ENCODE peak calls at places on chromosomes 3 and 15, in ten cellular contexts. C is neuronal stem cell; D is PC-9; G is uterus; E is heart right ventricle; S is fibroblast of lung; W is activated CD4-positive, alpha-beta T cell treated with anti-CD3 and anti-CD28 coated beads, Interleukin-2, amount 10 ng/mL, durations not matched to agents 7 days and 5 days; N is tibial nerve; M is SHP77; K is GM12892. P is an unnamed sample.

GRCh38 chr3:36991147-36991546 is 1.8 kb downstream of the EPM2AIP1 start:
- DNase-seq in C (no peak), D (no peak), G (no peak), E (no peak), S (no peak), W (no peak), N (no peak), M (no peak), K (no peak), P (no peak)

GRCh38 chr15:71666723-71667122 is 143.6 kb upstream of the NR2E3 start:
- DNase-seq in C (no peak), D (no peak), G (no peak), E (no peak), S (no peak), W (no peak), N (no peak), M (no peak), K (no peak), P (no peak)

GRCh38 chr15:41970456-41970855 is 1.9 kb downstream of the EHD4 start:
- DNase-seq in C (no peak), D (no peak), G (no peak), E (no peak), S (no peak), W (no peak), N (no peak), M (no peak), K (no peak), P (peak; percentile 15)

GRCh38 chr3:65595997-65596300 is 442.8 kb downstream of the MAGI1 start:
- DNase-seq in C (no peak), D (no peak), G (no peak), E (no peak), S (no peak), W (no peak), N (no peak), M (no peak), K (no peak), P (no peak)

GRCh38 chr3:18766971-18767370 is 341.8 kb upstream of the SATB1 start:
- DNase-seq in C (no peak), D (no peak), G (no peak), E (no peak), S (no peak), W (no peak), N (no peak), M (no peak), K (no peak), P (no peak)

GRCh38 chr3:179666436-179667035 is 13.7 kb downstream of the USP13 start:
- DNase-seq in C (no peak), D (no peak), G (no peak), E (peak; percentile 73), S (peak; percentile 33), W (no peak), N (no peak), M (no peak), K (no peak), P (peak; percentile 68)

GRCh38 chr3:111725706-111726105 is 130.6 kb upstream of the ZBED2 start:
- DNase-seq in C (no peak), D (no peak), G (no peak), E (no peak), S (peak; percentile 79), W (no peak), N (no peak), M (no peak), K (no peak), P (no peak)

GRCh38 chr3:64248247-64248646 is 23.0 kb upstream of the PRICKLE2 start:
- DNase-seq in C (no peak), D (no peak), G (no peak), E (no peak), S (no peak), W (no peak), N (no peak), M (no peak), K (no peak), P (no peak)

GRCh38 chr3:123373535-123373987 is 75.3 kb downstream of the ADCY5 start:
- DNase-seq in C (no peak), D (no peak), G (no peak), E (peak; percentile 78), S (no peak), W (no peak), N (no peak), M (no peak), K (no peak), P (peak; percentile 53)

GRCh38 chr15:85800460-85801123 is 5.9 kb upstream of the KLHL25 start:
- DNase-seq in C (no peak), D (peak; percentile 81), G (no peak), E (peak; percentile 70), S (peak; percentile 66), W (no peak), N (no peak), M (peak; percentile 89), K (no peak), P (no peak)

GRCh38 chr3:64291956-64292355 is 66.7 kb upstream of the PRICKLE2 start:
- DNase-seq in C (no peak), D (no peak), G (peak; percentile 60), E (no peak), S (peak; percentile 76), W (no peak), N (peak; percentile 32), M (no peak), K (no peak), P (peak; percentile 35)

GRCh38 chr3:139327861-139328260 is 16.0 kb upstream of the MRPS22 start:
- DNase-seq in C (no peak), D (no peak), G (no peak), E (no peak), S (no peak), W (peak; percentile 11), N (no peak), M (no peak), K (no peak), P (no peak)

GRCh38 chr15:40511093-40511471 is 40.3 kb downstream of the CHST14 start:
- DNase-seq in C (no peak), D (no peak), G (no peak), E (no peak), S (no peak), W (no peak), N (no peak), M (no peak), K (no peak), P (no peak)

GRCh38 chr3:77372018-77372417 is 332.1 kb downstream of the ROBO2 start:
- DNase-seq in C (no peak), D (no peak), G (no peak), E (no peak), S (no peak), W (no peak), N (no peak), M (no peak), K (no peak), P (no peak)

GRCh38 chr15:91737419-91737818 is 116.1 kb upstream of the SLCO3A1 start:
- DNase-seq in C (no peak), D (no peak), G (no peak), E (no peak), S (no peak), W (no peak), N (no peak), M (no peak), K (no peak), P (no peak)

GRCh38 chr3:59551834-59552233 is 502.0 kb upstream of the CFAP20DC start:
- DNase-seq in C (no peak), D (no peak), G (no peak), E (no peak), S (no peak), W (no peak), N (no peak), M (no peak), K (no peak), P (no peak)

P was measured in tibial artery.